ENCODE peak calls at places on chromosome 9, in four cellular contexts. One of them, this sample, is unnamed.
A peak's percentile ranks its signal among the peaks of the same experiment; 100 is the strongest.

GRCh38 chr9:20618361-20618799 is 3.9 kb downstream of the MLLT3 start:
- DNase-seq in astrocyte of the cerebellum: no peak
- DNase-seq in coronary artery: no peak
- DNase-seq in esophagus squamous epithelium: no peak
- DNase-seq in this sample: no peak

GRCh38 chr9:137396227-137396626 is 26.7 kb downstream of the EXD3 start:
- DNase-seq in coronary artery: no peak
- DNase-seq in astrocyte of the cerebellum: peak; percentile 66
- DNase-seq in esophagus squamous epithelium: no peak
- DNase-seq in this sample: no peak

GRCh38 chr9:110777201-110777842 is 108.7 kb downstream of the MUSK start:
- DNase-seq in coronary artery: no peak
- DNase-seq in astrocyte of the cerebellum: no peak
- DNase-seq in esophagus squamous epithelium: no peak
- DNase-seq in this sample: no peak

GRCh38 chr9:119398350-119398749 is 29.1 kb upstream of the BRINP1 start:
- DNase-seq in esophagus squamous epithelium: no peak
- DNase-seq in astrocyte of the cerebellum: no peak
- DNase-seq in coronary artery: no peak
- DNase-seq in this sample: no peak

GRCh38 chr9:100498592-100498991 is 25.6 kb downstream of the TMEFF1 start:
- DNase-seq in coronary artery: no peak
- DNase-seq in astrocyte of the cerebellum: no peak
- DNase-seq in esophagus squamous epithelium: no peak
- DNase-seq in this sample: no peak

GRCh38 chr9:86667307-86667706 is 280.0 kb downstream of the GAS1 start:
- DNase-seq in astrocyte of the cerebellum: peak; percentile 45
- DNase-seq in coronary artery: no peak
- DNase-seq in esophagus squamous epithelium: no peak
- DNase-seq in this sample: no peak

GRCh38 chr9:121476156-121476555 is 23.5 kb downstream of the GGTA1 start:
- DNase-seq in esophagus squamous epithelium: no peak
- DNase-seq in coronary artery: no peak
- DNase-seq in astrocyte of the cerebellum: no peak
- DNase-seq in this sample: no peak

GRCh38 chr9:33249983-33250382 is 10.0 kb downstream of the SPINK4 start:
- DNase-seq in astrocyte of the cerebellum: no peak
- DNase-seq in coronary artery: no peak
- DNase-seq in esophagus squamous epithelium: no peak
- DNase-seq in this sample: no peak

GRCh38 chr9:75531588-75531987 is 358.9 kb upstream of the PCSK5 start:
- DNase-seq in coronary artery: no peak
- DNase-seq in esophagus squamous epithelium: no peak
- DNase-seq in astrocyte of the cerebellum: no peak
- DNase-seq in this sample: no peak

GRCh38 chr9:13500034-13500433 is 220.5 kb upstream of the MPDZ start:
- DNase-seq in astrocyte of the cerebellum: no peak
- DNase-seq in esophagus squamous epithelium: no peak
- DNase-seq in coronary artery: no peak
- DNase-seq in this sample: no peak

GRCh38 chr9:84277646-84278045 is 62.9 kb downstream of the SLC28A3 start:
- DNase-seq in astrocyte of the cerebellum: no peak
- DNase-seq in coronary artery: no peak
- DNase-seq in esophagus squamous epithelium: no peak
- DNase-seq in this sample: no peak

GRCh38 chr9:12185856-12186255 is 507.3 kb upstream of the TYRP1 start:
- DNase-seq in coronary artery: no peak
- DNase-seq in astrocyte of the cerebellum: no peak
- DNase-seq in esophagus squamous epithelium: no peak
- DNase-seq in this sample: no peak

GRCh38 chr9:107694390-107694789 is 204.8 kb upstream of the KLF4 start:
- DNase-seq in esophagus squamous epithelium: no peak
- DNase-seq in astrocyte of the cerebellum: no peak
- DNase-seq in coronary artery: no peak
- DNase-seq in this sample: no peak

GRCh38 chr9:125987420-125987819 is 240.2 kb downstream of the PBX3 start:
- DNase-seq in esophagus squamous epithelium: no peak
- DNase-seq in coronary artery: peak; percentile 45
- DNase-seq in astrocyte of the cerebellum: no peak
- DNase-seq in this sample: peak; percentile 39

GRCh38 chr9:84235516-84235915 is 105.0 kb downstream of the SLC28A3 start:
- DNase-seq in astrocyte of the cerebellum: no peak
- DNase-seq in esophagus squamous epithelium: no peak
- DNase-seq in coronary artery: no peak
- DNase-seq in this sample: no peak

GRCh38 chr9:94802795-94803194 is 76.3 kb downstream of the AOPEP start:
- DNase-seq in astrocyte of the cerebellum: peak; percentile 91
- DNase-seq in coronary artery: no peak
- DNase-seq in esophagus squamous epithelium: no peak
- DNase-seq in this sample: no peak

GRCh38 chr9:126499005-126499910 is 114.5 kb upstream of the LMX1B start:
- DNase-seq in esophagus squamous epithelium: no peak
- DNase-seq in astrocyte of the cerebellum: no peak
- DNase-seq in coronary artery: no peak
- DNase-seq in this sample: no peak

GRCh38 chr9:69122391-69123141 is 51.5 kb upstream of the TJP2 start:
- DNase-seq in astrocyte of the cerebellum: peak; percentile 71
- DNase-seq in coronary artery: no peak
- DNase-seq in esophagus squamous epithelium: no peak
- DNase-seq in this sample: no peak

GRCh38 chr9:112819635-112820496 is 69.3 kb downstream of the SNX30 start:
- DNase-seq in astrocyte of the cerebellum: peak; percentile 50
- DNase-seq in coronary artery: no peak
- DNase-seq in esophagus squamous epithelium: no peak
- DNase-seq in this sample: no peak

GRCh38 chr9:2597483-2597882 is 24.1 kb upstream of the VLDLR start:
- DNase-seq in coronary artery: no peak
- DNase-seq in esophagus squamous epithelium: no peak
- DNase-seq in astrocyte of the cerebellum: no peak
- DNase-seq in this sample: no peak

GRCh38 chr9:126612329-126612812 is 1.4 kb upstream of the LMX1B start:
- DNase-seq in astrocyte of the cerebellum: no peak
- DNase-seq in coronary artery: no peak
- DNase-seq in esophagus squamous epithelium: no peak
- DNase-seq in this sample: no peak

GRCh38 chr9:118522093-118523028 is 818.2 kb downstream of the TLR4 start:
- DNase-seq in esophagus squamous epithelium: no peak
- DNase-seq in coronary artery: no peak
- DNase-seq in astrocyte of the cerebellum: peak; percentile 60
- DNase-seq in this sample: no peak

GRCh38 chr9:127262621-127263020 is 2.0 kb upstream of the GARNL3 start:
- DNase-seq in astrocyte of the cerebellum: no peak
- DNase-seq in coronary artery: no peak
- DNase-seq in esophagus squamous epithelium: no peak
- DNase-seq in this sample: no peak

GRCh38 chr9:20526500-20527319 is 95.6 kb downstream of the MLLT3 start:
- DNase-seq in astrocyte of the cerebellum: peak; percentile 38
- DNase-seq in coronary artery: no peak
- DNase-seq in esophagus squamous epithelium: no peak
- DNase-seq in this sample: no peak

GRCh38 chr9:99465231-99465891 is 243.3 kb downstream of the SEC61B start:
- DNase-seq in esophagus squamous epithelium: no peak
- DNase-seq in coronary artery: no peak
- DNase-seq in astrocyte of the cerebellum: peak; percentile 45
- DNase-seq in this sample: no peak

GRCh38 chr9:4796988-4797956 is 4.5 kb downstream of the RCL1 start:
- DNase-seq in astrocyte of the cerebellum: peak; percentile 16
- DNase-seq in esophagus squamous epithelium: no peak
- DNase-seq in coronary artery: no peak
- DNase-seq in this sample: no peak

GRCh38 chr9:134026981-134027380 is 1.7 kb downstream of the BRD3OS start:
- DNase-seq in esophagus squamous epithelium: no peak
- DNase-seq in coronary artery: no peak
- DNase-seq in astrocyte of the cerebellum: no peak
- DNase-seq in this sample: no peak

GRCh38 chr9:82148849-82149544 is 160.4 kb downstream of the SPATA31D1 start:
- DNase-seq in esophagus squamous epithelium: no peak
- DNase-seq in astrocyte of the cerebellum: no peak
- DNase-seq in coronary artery: no peak
- DNase-seq in this sample: no peak

GRCh38 chr9:115548826-115549225 is 430.9 kb upstream of the TNC start:
- DNase-seq in coronary artery: no peak
- DNase-seq in esophagus squamous epithelium: no peak
- DNase-seq in astrocyte of the cerebellum: peak; percentile 59
- DNase-seq in this sample: no peak

GRCh38 chr9:109817146-109817845 is 37.3 kb downstream of the PALM2AKAP2 start:
- DNase-seq in esophagus squamous epithelium: no peak
- DNase-seq in astrocyte of the cerebellum: no peak
- DNase-seq in coronary artery: no peak
- DNase-seq in this sample: no peak

GRCh38 chr9:107733530-107733907 is 243.9 kb upstream of the KLF4 start:
- DNase-seq in coronary artery: peak; percentile 88
- DNase-seq in astrocyte of the cerebellum: no peak
- DNase-seq in esophagus squamous epithelium: no peak
- DNase-seq in this sample: no peak

GRCh38 chr9:15735083-15735974 is 182.5 kb downstream of the CCDC171 start:
- DNase-seq in coronary artery: no peak
- DNase-seq in esophagus squamous epithelium: no peak
- DNase-seq in astrocyte of the cerebellum: peak; percentile 90
- DNase-seq in this sample: no peak

GRCh38 chr9:89364664-89365531 is 46.6 kb downstream of the SECISBP2 start:
- DNase-seq in astrocyte of the cerebellum: no peak
- DNase-seq in coronary artery: no peak
- DNase-seq in esophagus squamous epithelium: no peak
- DNase-seq in this sample: no peak

GRCh38 chr9:9214052-9214451 is 1398.8 kb downstream of the PTPRD start:
- DNase-seq in astrocyte of the cerebellum: no peak
- DNase-seq in coronary artery: no peak
- DNase-seq in esophagus squamous epithelium: no peak
- DNase-seq in this sample: no peak

GRCh38 chr9:109315889-109316640 is 4.8 kb downstream of the EPB41L4B start:
- DNase-seq in astrocyte of the cerebellum: peak; percentile 87
- DNase-seq in coronary artery: no peak
- DNase-seq in esophagus squamous epithelium: no peak
- DNase-seq in this sample: no peak

GRCh38 chr9:106954562-106954961 is 91.6 kb downstream of the ZNF462 start:
- DNase-seq in coronary artery: no peak
- DNase-seq in esophagus squamous epithelium: no peak
- DNase-seq in astrocyte of the cerebellum: no peak
- DNase-seq in this sample: no peak

GRCh38 chr9:70013598-70014196 is 30.0 kb upstream of the MAMDC2 start:
- DNase-seq in astrocyte of the cerebellum: peak; percentile 69
- DNase-seq in coronary artery: no peak
- DNase-seq in esophagus squamous epithelium: no peak
- DNase-seq in this sample: no peak

DNA sequence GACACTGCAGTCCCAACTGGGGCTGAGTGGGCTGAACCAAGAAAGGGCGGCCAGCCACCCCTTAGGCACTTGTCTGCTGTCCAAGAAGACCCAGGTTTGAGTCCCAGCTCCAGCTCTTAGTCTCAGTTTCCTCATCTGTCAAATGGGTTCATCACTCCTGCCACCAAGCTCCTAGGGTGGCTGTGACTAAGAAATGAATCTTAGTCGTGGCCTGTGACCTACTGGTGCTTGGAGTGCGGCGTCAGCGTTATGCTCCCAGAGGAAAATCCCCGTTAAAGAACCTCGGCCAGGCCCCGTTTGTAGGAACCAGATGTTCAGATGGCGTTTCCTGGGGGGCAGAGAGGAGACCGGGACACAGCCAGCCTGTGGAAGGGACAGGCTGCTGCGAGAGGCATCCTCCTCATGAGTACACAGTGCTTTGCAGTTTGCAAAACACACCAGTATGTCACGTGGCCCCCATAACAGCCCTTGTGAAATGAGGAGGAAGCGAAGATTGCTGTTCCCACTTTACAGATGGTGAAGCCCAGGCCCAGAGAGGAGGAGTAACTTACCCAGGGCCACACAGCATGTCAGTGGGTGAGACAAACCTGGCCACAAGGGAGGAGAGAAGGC is 3.3 kb downstream of the FIBCD1 start:
- DNase-seq in coronary artery: no peak
- DNase-seq in esophagus squamous epithelium: no peak
- DNase-seq in astrocyte of the cerebellum: no peak
- DNase-seq in this sample: no peak
- TF ChIP-seq CTCF in coronary artery: no peak
- TF ChIP-seq CTCF in esophagus squamous epithelium: no peak
- TF ChIP-seq CTCF in astrocyte of the cerebellum: no peak
- TF ChIP-seq CTCF in this sample: no peak

GRCh38 chr9:22813520-22813919 is 366.9 kb downstream of the DMRTA1 start:
- DNase-seq in astrocyte of the cerebellum: peak; percentile 1
- DNase-seq in coronary artery: no peak
- DNase-seq in esophagus squamous epithelium: no peak
- DNase-seq in this sample: no peak
- TF ChIP-seq CTCF in astrocyte of the cerebellum: peak; percentile 36
- TF ChIP-seq CTCF in coronary artery: no peak
- TF ChIP-seq CTCF in esophagus squamous epithelium: no peak
- TF ChIP-seq CTCF in this sample: peak; percentile 69

GRCh38 chr9:97487107-97487506 is 14.4 kb upstream of the TMOD1 start:
- DNase-seq in astrocyte of the cerebellum: no peak
- DNase-seq in esophagus squamous epithelium: no peak
- DNase-seq in coronary artery: no peak
- DNase-seq in this sample: no peak
- TF ChIP-seq CTCF in astrocyte of the cerebellum: peak; percentile 41
- TF ChIP-seq CTCF in esophagus squamous epithelium: no peak
- TF ChIP-seq CTCF in coronary artery: no peak
- TF ChIP-seq CTCF in this sample: peak; percentile 62

GRCh38 chr9:135344523-135344901 is 135.1 kb upstream of the PPP1R26 start:
- DNase-seq in coronary artery: no peak
- DNase-seq in astrocyte of the cerebellum: no peak
- DNase-seq in esophagus squamous epithelium: no peak
- DNase-seq in this sample: no peak
- TF ChIP-seq CTCF in coronary artery: no peak
- TF ChIP-seq CTCF in astrocyte of the cerebellum: no peak
- TF ChIP-seq CTCF in esophagus squamous epithelium: no peak
- TF ChIP-seq CTCF in this sample: no peak